ENCODE peak calls at places on chromosomes 16 and 17, in four cellular contexts. L, Z, E and K are unnamed samples.

GRCh38 chr16:52871481-52871880 is 181.2 kb downstream of the CHD9NB start:
- DNase-seq in L (no peak), Z (no peak), E (no peak), K (no peak)

GRCh38 chr17:39081851-39082250 is 69.6 kb downstream of the PLXDC1 start:
- DNase-seq in L (no peak), Z (no peak), E (no peak), K (no peak)

GRCh38 chr16:57840833-57841232 is 38.5 kb upstream of the KIFC3 start:
- DNase-seq in L (no peak), Z (no peak), E (no peak), K (no peak)

GRCh38 chr16:35102780-35103403 is 1643.5 kb downstream of the TP53TG3F start:
- DNase-seq in L (peak; percentile 1), Z (peak; percentile 25), E (no peak), K (no peak)

GRCh38 chr17:3551189-3551588 is 6.4 kb downstream of the TRPV3 start:
- DNase-seq in L (no peak), Z (peak; percentile 19), E (no peak), K (no peak)

GRCh38 chr16:1763521-1764511 is 7.5 kb downstream of the NME3 start:
- DNase-seq in L (peak; percentile 49), Z (peak; percentile 69), E (no peak), K (peak; percentile 70)

GRCh38 chr16:72646615-72647014 is 401.3 kb downstream of the ZFHX3 start:
- DNase-seq in L (peak; percentile 35), Z (no peak), E (no peak), K (peak; percentile 21)

GRCh38 chr17:61574542-61575351 is 16.3 kb downstream of the NACA2 start:
- DNase-seq in L (peak; percentile 30), Z (peak; percentile 18), E (no peak), K (peak; percentile 61)

GRCh38 chr16:13390093-13390985 is 488.9 kb downstream of the SHISA9 start:
- DNase-seq in L (no peak), Z (no peak), E (no peak), K (no peak)

GRCh38 chr17:21089145-21089544 is 37.6 kb upstream of the DHRS7B start:
- DNase-seq in L (peak; percentile 59), Z (no peak), E (no peak), K (no peak)

GRCh38 chr17:83050651-83051422 is 28.6 kb upstream of the METRNL start:
- DNase-seq in L (no peak), Z (no peak), E (peak; percentile 39), K (no peak)

GRCh38 chr17:42725143-42725542 is 19.7 kb downstream of the EZH1 start:
- DNase-seq in L (no peak), Z (no peak), E (no peak), K (no peak)

GRCh38 chr17:2943971-2944370 is 119.4 kb downstream of the OR1D5 start:
- DNase-seq in L (no peak), Z (no peak), E (no peak), K (no peak)

GRCh38 chr17:37608369-37609169 is 649 bp downstream of the SYNRG start:
- DNase-seq in L (peak; percentile 40), Z (peak; percentile 54), E (no peak), K (no peak)

GRCh38 chr17:56890906-56891674 is 22.8 kb downstream of the TRIM25 start:
- DNase-seq in L (no peak), Z (no peak), E (no peak), K (no peak)

GRCh38 chr17:32627233-32628008 is 140.6 kb downstream of the CDK5R1 start:
- DNase-seq in L (no peak), Z (no peak), E (no peak), K (no peak)

GRCh38 chr16:88570691-88571092 is 489 bp downstream of the ZC3H18 start:
- DNase-seq in L (peak; percentile 36), Z (peak; percentile 66), E (no peak), K (no peak)

GRCh38 chr17:73268582-73269328 is 7.1 kb upstream of the CPSF4L start:
- DNase-seq in L (no peak), Z (no peak), E (no peak), K (no peak)

GRCh38 chr16:46911038-46911437 is 26.9 kb downstream of the GPT2 start:
- DNase-seq in L (no peak), Z (no peak), E (no peak), K (no peak)

GRCh38 chr16:48409839-48410610 is 24.8 kb upstream of the SIAH1 start:
- DNase-seq in L (no peak), Z (peak; percentile 54), E (no peak), K (peak; percentile 15)

GRCh38 chr17:29674270-29674669 is 51.6 kb upstream of the CORO6 start:
- DNase-seq in L (no peak), Z (no peak), E (no peak), K (no peak)

GRCh38 chr16:86834451-86835035 is 256.2 kb downstream of the FOXL1 start:
- DNase-seq in L (peak; percentile 13), Z (peak; percentile 6), E (no peak), K (no peak)

GRCh38 chr16:21001262-21001661 is 100.7 kb downstream of the LYRM1 start:
- DNase-seq in L (peak; percentile 39), Z (peak; percentile 62), E (no peak), K (peak; percentile 24)

GRCh38 chr16:53781023-53781605 is 77.2 kb downstream of the FTO start:
- DNase-seq in L (no peak), Z (no peak), E (no peak), K (no peak)

GRCh38 chr17:67675481-67675880 is 42.3 kb upstream of the NOL11 start:
- DNase-seq in L (no peak), Z (no peak), E (no peak), K (no peak)

GRCh38 chr17:6507535-6507934 is 48.8 kb downstream of the PITPNM3 start:
- DNase-seq in L (no peak), Z (no peak), E (no peak), K (no peak)

GRCh38 chr17:15945493-15946209 is 721 bp downstream of the ADORA2B start:
- DNase-seq in L (no peak), Z (peak; percentile 34), E (no peak), K (no peak)

GRCh38 chr17:60135951-60136666 is 13.7 kb upstream of the CA4 start:
- DNase-seq in L (no peak), Z (no peak), E (no peak), K (peak; percentile 7)

GRCh38 chr17:79874329-79874981 is 35.2 kb upstream of the CBX4 start:
- DNase-seq in L (peak; percentile 58), Z (peak; percentile 60), E (no peak), K (no peak)

GRCh38 chr17:75345514-75346167 is 56.4 kb upstream of the SLC25A19 start:
- DNase-seq in L (no peak), Z (peak; percentile 23), E (no peak), K (no peak)

GRCh38 chr17:78278139-78278741 is 46.8 kb downstream of the TMEM235 start:
- DNase-seq in L (no peak), Z (peak; percentile 75), E (no peak), K (no peak)

GRCh38 chr17:74199306-74200092 is 4.0 kb upstream of the RPL38 start:
- DNase-seq in L (peak; percentile 77), Z (peak; percentile 77), E (peak; percentile 58), K (peak; percentile 78)

GRCh38 chr16:12288537-12289174 is 312.1 kb downstream of the SNX29 start:
- DNase-seq in L (no peak), Z (no peak), E (no peak), K (no peak)

GRCh38 chr16:12290165-12290564 is 313.6 kb downstream of the SNX29 start:
- DNase-seq in L (no peak), Z (no peak), E (no peak), K (no peak)

GRCh38 chr16:12287796-12288536 is 311.4 kb downstream of the SNX29 start:
- DNase-seq in L (no peak), Z (no peak), E (no peak), K (no peak)

GRCh38 chr16:12290868-12291267 is 314.3 kb downstream of the SNX29 start:
- DNase-seq in L (no peak), Z (no peak), E (no peak), K (no peak)

GRCh38 chr16:12289175-12290063 is 312.9 kb downstream of the SNX29 start:
- DNase-seq in L (no peak), Z (no peak), E (no peak), K (no peak)
- TF ChIP-seq CTCF in L (no peak), Z (no peak), E (no peak), K (no peak)

GRCh38 chr17:50947844-50948514 is 81.8 kb upstream of the TOB1 start:
- DNase-seq in L (no peak), Z (peak; percentile 48), E (peak; percentile 77), K (peak; percentile 81)

GRCh38 chr17:50946891-50947843 is 81.0 kb upstream of the TOB1 start:
- DNase-seq in L (no peak), Z (peak; percentile 42), E (no peak), K (no peak)

GRCh38 chr17:50950002-50950877 is 84.1 kb upstream of the TOB1 start:
- DNase-seq in L (peak; percentile 48), Z (peak; percentile 89), E (peak; percentile 86), K (peak; percentile 76)

GRCh38 chr17:50948711-50949110 is 82.6 kb upstream of the TOB1 start:
- DNase-seq in L (no peak), Z (no peak), E (no peak), K (no peak)

DNA sequence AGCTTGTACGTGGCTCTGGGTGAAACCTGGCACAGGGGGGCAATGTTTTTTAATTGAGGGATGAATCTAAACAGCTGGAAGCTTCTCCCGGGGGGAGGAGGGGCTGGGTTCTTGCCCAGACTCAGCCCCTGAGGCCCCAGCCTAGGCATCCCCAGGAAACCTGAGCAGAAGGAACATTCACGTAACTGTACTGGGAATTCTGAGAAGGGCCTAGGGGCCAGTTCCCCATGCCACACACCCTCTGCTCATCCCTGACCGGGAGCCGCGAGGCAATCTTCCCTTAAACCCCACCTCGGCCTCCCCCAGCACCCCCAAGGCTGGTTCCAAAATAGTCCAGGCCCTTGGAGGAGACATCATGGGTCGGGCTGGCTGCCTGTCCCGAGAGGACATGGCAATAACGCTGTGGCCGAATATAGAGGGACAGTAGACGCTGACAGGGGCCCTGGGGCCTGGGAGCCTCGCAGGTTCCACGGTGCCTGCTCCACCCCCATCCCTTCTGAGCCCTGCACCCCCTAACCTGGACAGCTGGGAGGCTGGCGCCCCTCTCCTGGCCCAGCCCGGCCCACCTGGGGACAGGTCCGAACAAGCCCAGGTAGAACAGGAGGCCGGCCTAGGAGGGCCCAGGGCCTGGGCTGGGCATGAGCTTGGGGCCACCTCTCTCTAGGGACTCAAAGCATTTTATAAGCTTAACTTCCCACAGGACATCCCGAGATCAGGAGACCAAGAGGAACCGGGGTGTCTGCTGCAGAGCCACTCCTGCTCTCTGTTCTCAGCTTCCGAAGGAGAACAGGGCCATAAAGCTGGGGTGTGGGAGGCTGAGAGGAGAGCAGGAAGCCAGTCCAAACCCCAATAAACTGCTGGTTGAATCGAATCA is 83.2 kb upstream of the TOB1 start:
- DNase-seq in L (no peak), Z (no peak), E (no peak), K (no peak)
- H3K4me1 ChIP-seq in L (peaks cover 35% of the 10 kb centered on the region), Z (peaks cover 78% of the 10 kb centered on the region), E (peaks cover 45% of the 10 kb centered on the region), K (peaks cover 54% of the 10 kb centered on the region)

GRCh38 chr17:17849147-17849820 is 12.5 kb upstream of the SREBF1 start:
- DNase-seq in L (peak; percentile 74), Z (peak; percentile 74), E (peak; percentile 84), K (no peak)
- H3K4me3 ChIP-seq in L (no peak overlapping the region), Z (no peak overlapping the region), E (no peak overlapping the region), K (no peak overlapping the region)

DNA sequence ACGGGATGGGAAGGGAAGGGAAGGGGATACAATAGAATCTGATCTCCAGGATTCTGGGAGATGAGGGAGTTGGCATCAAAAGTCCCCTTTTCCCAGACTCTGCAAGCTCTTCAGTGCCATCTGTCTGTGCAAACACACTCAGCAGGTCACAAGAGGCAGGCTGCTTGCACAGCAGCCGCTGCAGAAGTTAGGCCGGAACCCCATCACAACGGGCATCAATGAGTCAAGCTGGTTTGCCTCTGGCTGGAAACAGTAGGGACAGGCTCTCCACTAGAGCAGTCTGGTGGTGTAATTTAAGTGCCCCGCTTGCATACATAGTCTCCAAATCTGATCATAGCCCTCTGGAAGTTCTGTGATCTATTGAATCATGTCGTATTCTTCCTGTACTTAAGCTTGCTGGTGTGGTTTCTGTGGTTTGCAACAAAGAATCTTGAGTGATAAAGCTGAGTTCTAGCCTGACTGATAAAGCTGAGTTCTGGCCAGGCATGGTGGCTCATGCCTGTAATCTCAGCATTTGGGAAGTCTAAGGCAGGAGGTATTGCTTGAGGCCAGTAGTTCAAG is 33.7 kb upstream of the KDM8 start:
- DNase-seq in L (no peak), Z (no peak), E (no peak), K (no peak)
- TF ChIP-seq CTCF in L (peak; percentile 25), Z (no peak), E (no peak), K (peak; percentile 36)